ENCODE peak calls at places on chromosomes 5 and 9, in six cellular contexts. S is RPMI8226, Q is iris pigment epithelial cell, X is NCI-H510A treated with DMSO at 0.1 percent for 48 hours, Z is NCI-H2081, A is left lobe of liver. D is an unnamed sample.

GRCh38 chr9:69571032-69571431 is 101.1 kb downstream of the APBA1 start:
- DNase-seq in S (no peak), Q (no peak), X (no peak), Z (no peak), A (no peak), D (no peak)

GRCh38 chr9:22154064-22154463 is 145.0 kb upstream of the CDKN2B start:
- DNase-seq in S (no peak), Q (no peak), X (no peak), Z (no peak), A (no peak), D (no peak)

GRCh38 chr5:167821096-167821590 is 470.3 kb upstream of the WWC1 start:
- DNase-seq in S (no peak), Q (no peak), X (no peak), Z (no peak), A (no peak), D (no peak)

GRCh38 chr5:94693043-94693822 is 74.8 kb downstream of the SLF1 start:
- DNase-seq in S (peak; percentile 12), Q (peak; percentile 97), X (peak; percentile 28), Z (peak; percentile 14), A (no peak), D (no peak)

GRCh38 chr9:88005146-88005750 is 30.9 kb upstream of the CDK20 start:
- DNase-seq in S (no peak), Q (peak; percentile 24), X (no peak), Z (no peak), A (no peak), D (no peak)

GRCh38 chr5:180605554-180606214 is 14.4 kb upstream of the SCGB3A1 start:
- DNase-seq in S (peak; percentile 78), Q (peak; percentile 64), X (no peak), Z (peak; percentile 55), A (no peak), D (peak; percentile 17)

GRCh38 chr5:117889592-117889991 is 1098.8 kb downstream of the DTWD2 start:
- DNase-seq in S (no peak), Q (peak; percentile 55), X (no peak), Z (no peak), A (no peak), D (no peak)

GRCh38 chr5:43085453-43085852 is 35.3 kb upstream of the ZNF131 start:
- DNase-seq in S (peak; percentile 18), Q (no peak), X (no peak), Z (no peak), A (no peak), D (no peak)

GRCh38 chr5:141855265-141856029 is 22.8 kb downstream of the PCDH1 start:
- DNase-seq in S (peak; percentile 38), Q (no peak), X (peak; percentile 64), Z (peak; percentile 49), A (no peak), D (no peak)

GRCh38 chr5:173718469-173718868 is 102.0 kb upstream of the BOD1 start:
- DNase-seq in S (no peak), Q (no peak), X (no peak), Z (no peak), A (no peak), D (no peak)

GRCh38 chr9:79652598-79652997 is 80.8 kb downstream of the TLE4 start:
- DNase-seq in S (no peak), Q (peak; percentile 50), X (no peak), Z (no peak), A (no peak), D (no peak)

GRCh38 chr5:139481122-139481533 is 1.4 kb downstream of the STING1 start:
- DNase-seq in S (no peak), Q (peak; percentile 38), X (no peak), Z (no peak), A (no peak), D (no peak)

GRCh38 chr9:109247228-109247627 is 73.6 kb downstream of the EPB41L4B start:
- DNase-seq in S (no peak), Q (no peak), X (no peak), Z (no peak), A (no peak), D (no peak)

GRCh38 chr9:68505681-68506409 is 34.8 kb downstream of the TMEM252 start:
- DNase-seq in S (no peak), Q (no peak), X (no peak), Z (no peak), A (no peak), D (no peak)

GRCh38 chr5:96869372-96869641 is 7.0 kb upstream of the ERAP2 start:
- DNase-seq in S (no peak), Q (no peak), X (no peak), Z (no peak), A (no peak), D (no peak)

GRCh38 chr5:57499262-57500050 is 16.8 kb upstream of the ACTBL2 start:
- DNase-seq in S (peak; percentile 58), Q (peak; percentile 80), X (peak; percentile 10), Z (peak; percentile 32), A (no peak), D (peak; percentile 44)